ENCODE peak calls at places on chromosomes 12 and 14, in ten cellular contexts. One of them, this sample, is unnamed.

GRCh38 chr14:92473261-92473946 is 40.2 kb upstream of the RIN3 start:
- DNase-seq in activated naive CD4-positive, alpha-beta T cell treated with Interleukin-2 at 50 U/mL for 16 hours: no peak
- DNase-seq in B cell: no peak
- DNase-seq in Kasumi-1: no peak
- DNase-seq in stimulated activated CD4-positive, alpha-beta T cell treated with anti-CD3 and anti-CD28 coated beads, Interleukin-4, amount 100 ng/mL, for 1 hour: no peak
- DNase-seq in body of pancreas: peak
- DNase-seq in A549: peak
- DNase-seq in activated CD8-positive, alpha-beta memory T cell treated with anti-CD3 and anti-CD28 coated beads, Interleukin-2, amount 50 U/mL, for 48 hours: peak
- DNase-seq in substantia nigra: no peak
- DNase-seq in neural progenitor cell: no peak
- DNase-seq in this sample: no peak

GRCh38 chr12:109087250-109087649 is 6.0 kb downstream of the ALKBH2 start:
- DNase-seq in substantia nigra: no peak
- DNase-seq in activated naive CD4-positive, alpha-beta T cell treated with Interleukin-2 at 50 U/mL for 16 hours: no peak
- DNase-seq in activated CD8-positive, alpha-beta memory T cell treated with anti-CD3 and anti-CD28 coated beads, Interleukin-2, amount 50 U/mL, for 48 hours: no peak
- DNase-seq in Kasumi-1: no peak
- DNase-seq in A549: no peak
- DNase-seq in B cell: no peak
- DNase-seq in neural progenitor cell: no peak
- DNase-seq in stimulated activated CD4-positive, alpha-beta T cell treated with anti-CD3 and anti-CD28 coated beads, Interleukin-4, amount 100 ng/mL, for 1 hour: no peak
- DNase-seq in body of pancreas: peak
- DNase-seq in this sample: no peak

GRCh38 chr14:80587096-80587724 is 354.3 kb downstream of the CEP128 start:
- DNase-seq in B cell: no peak
- DNase-seq in activated CD8-positive, alpha-beta memory T cell treated with anti-CD3 and anti-CD28 coated beads, Interleukin-2, amount 50 U/mL, for 48 hours: no peak
- DNase-seq in A549: peak
- DNase-seq in body of pancreas: peak
- DNase-seq in substantia nigra: no peak
- DNase-seq in neural progenitor cell: peak
- DNase-seq in activated naive CD4-positive, alpha-beta T cell treated with Interleukin-2 at 50 U/mL for 16 hours: no peak
- DNase-seq in stimulated activated CD4-positive, alpha-beta T cell treated with anti-CD3 and anti-CD28 coated beads, Interleukin-4, amount 100 ng/mL, for 1 hour: no peak
- DNase-seq in Kasumi-1: peak
- DNase-seq in this sample: peak

GRCh38 chr14:21467620-21468019 is 9.1 kb downstream of the RAB2B start:
- DNase-seq in activated naive CD4-positive, alpha-beta T cell treated with Interleukin-2 at 50 U/mL for 16 hours: no peak
- DNase-seq in stimulated activated CD4-positive, alpha-beta T cell treated with anti-CD3 and anti-CD28 coated beads, Interleukin-4, amount 100 ng/mL, for 1 hour: no peak
- DNase-seq in Kasumi-1: no peak
- DNase-seq in neural progenitor cell: no peak
- DNase-seq in substantia nigra: no peak
- DNase-seq in activated CD8-positive, alpha-beta memory T cell treated with anti-CD3 and anti-CD28 coated beads, Interleukin-2, amount 50 U/mL, for 48 hours: no peak
- DNase-seq in B cell: no peak
- DNase-seq in A549: no peak
- DNase-seq in body of pancreas: no peak
- DNase-seq in this sample: no peak

GRCh38 chr12:104939089-104939488 is 19.0 kb downstream of the SLC41A2 start:
- DNase-seq in neural progenitor cell: no peak
- DNase-seq in A549: no peak
- DNase-seq in B cell: no peak
- DNase-seq in Kasumi-1: no peak
- DNase-seq in activated CD8-positive, alpha-beta memory T cell treated with anti-CD3 and anti-CD28 coated beads, Interleukin-2, amount 50 U/mL, for 48 hours: no peak
- DNase-seq in substantia nigra: no peak
- DNase-seq in activated naive CD4-positive, alpha-beta T cell treated with Interleukin-2 at 50 U/mL for 16 hours: no peak
- DNase-seq in body of pancreas: no peak
- DNase-seq in stimulated activated CD4-positive, alpha-beta T cell treated with anti-CD3 and anti-CD28 coated beads, Interleukin-4, amount 100 ng/mL, for 1 hour: no peak
- DNase-seq in this sample: no peak

GRCh38 chr14:75995372-75996041 is 9.9 kb downstream of the IFT43 start:
- DNase-seq in body of pancreas: peak
- DNase-seq in B cell: no peak
- DNase-seq in activated CD8-positive, alpha-beta memory T cell treated with anti-CD3 and anti-CD28 coated beads, Interleukin-2, amount 50 U/mL, for 48 hours: no peak
- DNase-seq in neural progenitor cell: no peak
- DNase-seq in substantia nigra: no peak
- DNase-seq in A549: no peak
- DNase-seq in Kasumi-1: no peak
- DNase-seq in stimulated activated CD4-positive, alpha-beta T cell treated with anti-CD3 and anti-CD28 coated beads, Interleukin-4, amount 100 ng/mL, for 1 hour: no peak
- DNase-seq in activated naive CD4-positive, alpha-beta T cell treated with Interleukin-2 at 50 U/mL for 16 hours: no peak
- DNase-seq in this sample: no peak

GRCh38 chr12:32397703-32398102 is 1.7 kb upstream of the FGD4 start:
- DNase-seq in activated naive CD4-positive, alpha-beta T cell treated with Interleukin-2 at 50 U/mL for 16 hours: no peak
- DNase-seq in neural progenitor cell: no peak
- DNase-seq in activated CD8-positive, alpha-beta memory T cell treated with anti-CD3 and anti-CD28 coated beads, Interleukin-2, amount 50 U/mL, for 48 hours: no peak
- DNase-seq in stimulated activated CD4-positive, alpha-beta T cell treated with anti-CD3 and anti-CD28 coated beads, Interleukin-4, amount 100 ng/mL, for 1 hour: no peak
- DNase-seq in body of pancreas: no peak
- DNase-seq in Kasumi-1: no peak
- DNase-seq in B cell: no peak
- DNase-seq in A549: no peak
- DNase-seq in substantia nigra: no peak
- DNase-seq in this sample: no peak

GRCh38 chr14:75050852-75051555 is at the start of gene MLH3:
- DNase-seq in stimulated activated CD4-positive, alpha-beta T cell treated with anti-CD3 and anti-CD28 coated beads, Interleukin-4, amount 100 ng/mL, for 1 hour: peak
- DNase-seq in activated CD8-positive, alpha-beta memory T cell treated with anti-CD3 and anti-CD28 coated beads, Interleukin-2, amount 50 U/mL, for 48 hours: peak
- DNase-seq in activated naive CD4-positive, alpha-beta T cell treated with Interleukin-2 at 50 U/mL for 16 hours: peak
- DNase-seq in substantia nigra: peak
- DNase-seq in body of pancreas: peak
- DNase-seq in A549: peak
- DNase-seq in Kasumi-1: peak
- DNase-seq in neural progenitor cell: peak
- DNase-seq in B cell: peak
- DNase-seq in this sample: peak

GRCh38 chr12:116406529-116406928 is 129.0 kb upstream of the MED13L start:
- DNase-seq in neural progenitor cell: no peak
- DNase-seq in substantia nigra: peak
- DNase-seq in activated naive CD4-positive, alpha-beta T cell treated with Interleukin-2 at 50 U/mL for 16 hours: no peak
- DNase-seq in stimulated activated CD4-positive, alpha-beta T cell treated with anti-CD3 and anti-CD28 coated beads, Interleukin-4, amount 100 ng/mL, for 1 hour: no peak
- DNase-seq in A549: peak
- DNase-seq in Kasumi-1: peak
- DNase-seq in B cell: no peak
- DNase-seq in body of pancreas: peak
- DNase-seq in activated CD8-positive, alpha-beta memory T cell treated with anti-CD3 and anti-CD28 coated beads, Interleukin-2, amount 50 U/mL, for 48 hours: no peak
- DNase-seq in this sample: no peak

GRCh38 chr12:96427269-96427729 is 27.1 kb upstream of the CDK17 start:
- DNase-seq in stimulated activated CD4-positive, alpha-beta T cell treated with anti-CD3 and anti-CD28 coated beads, Interleukin-4, amount 100 ng/mL, for 1 hour: no peak
- DNase-seq in A549: peak
- DNase-seq in Kasumi-1: no peak
- DNase-seq in activated CD8-positive, alpha-beta memory T cell treated with anti-CD3 and anti-CD28 coated beads, Interleukin-2, amount 50 U/mL, for 48 hours: peak
- DNase-seq in body of pancreas: peak
- DNase-seq in neural progenitor cell: peak
- DNase-seq in substantia nigra: no peak
- DNase-seq in activated naive CD4-positive, alpha-beta T cell treated with Interleukin-2 at 50 U/mL for 16 hours: no peak
- DNase-seq in B cell: no peak
- DNase-seq in this sample: no peak

GRCh38 chr12:33825986-33826602 is 196.2 kb upstream of the ALG10 start:
- DNase-seq in B cell: no peak
- DNase-seq in neural progenitor cell: no peak
- DNase-seq in body of pancreas: no peak
- DNase-seq in Kasumi-1: no peak
- DNase-seq in substantia nigra: no peak
- DNase-seq in activated naive CD4-positive, alpha-beta T cell treated with Interleukin-2 at 50 U/mL for 16 hours: no peak
- DNase-seq in stimulated activated CD4-positive, alpha-beta T cell treated with anti-CD3 and anti-CD28 coated beads, Interleukin-4, amount 100 ng/mL, for 1 hour: no peak
- DNase-seq in A549: no peak
- DNase-seq in activated CD8-positive, alpha-beta memory T cell treated with anti-CD3 and anti-CD28 coated beads, Interleukin-2, amount 50 U/mL, for 48 hours: no peak
- DNase-seq in this sample: no peak

GRCh38 chr14:68715032-68715924 is 77.6 kb downstream of the ZFP36L1 start:
- DNase-seq in activated naive CD4-positive, alpha-beta T cell treated with Interleukin-2 at 50 U/mL for 16 hours: peak
- DNase-seq in A549: peak
- DNase-seq in body of pancreas: no peak
- DNase-seq in B cell: no peak
- DNase-seq in Kasumi-1: no peak
- DNase-seq in neural progenitor cell: no peak
- DNase-seq in substantia nigra: no peak
- DNase-seq in stimulated activated CD4-positive, alpha-beta T cell treated with anti-CD3 and anti-CD28 coated beads, Interleukin-4, amount 100 ng/mL, for 1 hour: no peak
- DNase-seq in activated CD8-positive, alpha-beta memory T cell treated with anti-CD3 and anti-CD28 coated beads, Interleukin-2, amount 50 U/mL, for 48 hours: no peak
- DNase-seq in this sample: no peak

GRCh38 chr12:12505544-12506501 is 56.8 kb downstream of the DUSP16 start:
- DNase-seq in neural progenitor cell: no peak
- DNase-seq in activated naive CD4-positive, alpha-beta T cell treated with Interleukin-2 at 50 U/mL for 16 hours: no peak
- DNase-seq in B cell: no peak
- DNase-seq in substantia nigra: no peak
- DNase-seq in stimulated activated CD4-positive, alpha-beta T cell treated with anti-CD3 and anti-CD28 coated beads, Interleukin-4, amount 100 ng/mL, for 1 hour: no peak
- DNase-seq in activated CD8-positive, alpha-beta memory T cell treated with anti-CD3 and anti-CD28 coated beads, Interleukin-2, amount 50 U/mL, for 48 hours: no peak
- DNase-seq in A549: no peak
- DNase-seq in body of pancreas: no peak
- DNase-seq in Kasumi-1: no peak
- DNase-seq in this sample: peak

GRCh38 chr14:63747836-63748235 is 20.0 kb upstream of the SGPP1 start:
- DNase-seq in neural progenitor cell: no peak
- DNase-seq in activated naive CD4-positive, alpha-beta T cell treated with Interleukin-2 at 50 U/mL for 16 hours: no peak
- DNase-seq in Kasumi-1: no peak
- DNase-seq in stimulated activated CD4-positive, alpha-beta T cell treated with anti-CD3 and anti-CD28 coated beads, Interleukin-4, amount 100 ng/mL, for 1 hour: no peak
- DNase-seq in B cell: peak
- DNase-seq in body of pancreas: no peak
- DNase-seq in substantia nigra: no peak
- DNase-seq in A549: no peak
- DNase-seq in activated CD8-positive, alpha-beta memory T cell treated with anti-CD3 and anti-CD28 coated beads, Interleukin-2, amount 50 U/mL, for 48 hours: no peak
- DNase-seq in this sample: no peak

GRCh38 chr12:22234561-22234960 is 99.9 kb downstream of the ST8SIA1 start:
- DNase-seq in A549: no peak
- DNase-seq in Kasumi-1: no peak
- DNase-seq in B cell: no peak
- DNase-seq in body of pancreas: no peak
- DNase-seq in activated naive CD4-positive, alpha-beta T cell treated with Interleukin-2 at 50 U/mL for 16 hours: no peak
- DNase-seq in activated CD8-positive, alpha-beta memory T cell treated with anti-CD3 and anti-CD28 coated beads, Interleukin-2, amount 50 U/mL, for 48 hours: no peak
- DNase-seq in neural progenitor cell: no peak
- DNase-seq in substantia nigra: no peak
- DNase-seq in stimulated activated CD4-positive, alpha-beta T cell treated with anti-CD3 and anti-CD28 coated beads, Interleukin-4, amount 100 ng/mL, for 1 hour: no peak
- DNase-seq in this sample: no peak

GRCh38 chr12:113061061-113061694 is 4.6 kb downstream of the DTX1 start:
- DNase-seq in A549: no peak
- DNase-seq in activated naive CD4-positive, alpha-beta T cell treated with Interleukin-2 at 50 U/mL for 16 hours: no peak
- DNase-seq in activated CD8-positive, alpha-beta memory T cell treated with anti-CD3 and anti-CD28 coated beads, Interleukin-2, amount 50 U/mL, for 48 hours: no peak
- DNase-seq in substantia nigra: no peak
- DNase-seq in body of pancreas: no peak
- DNase-seq in stimulated activated CD4-positive, alpha-beta T cell treated with anti-CD3 and anti-CD28 coated beads, Interleukin-4, amount 100 ng/mL, for 1 hour: no peak
- DNase-seq in Kasumi-1: no peak
- DNase-seq in B cell: no peak
- DNase-seq in neural progenitor cell: no peak
- DNase-seq in this sample: no peak

GRCh38 chr14:105207460-105207901 is 26.4 kb upstream of the NUDT14 start:
- DNase-seq in body of pancreas: no peak
- DNase-seq in substantia nigra: no peak
- DNase-seq in stimulated activated CD4-positive, alpha-beta T cell treated with anti-CD3 and anti-CD28 coated beads, Interleukin-4, amount 100 ng/mL, for 1 hour: no peak
- DNase-seq in activated CD8-positive, alpha-beta memory T cell treated with anti-CD3 and anti-CD28 coated beads, Interleukin-2, amount 50 U/mL, for 48 hours: no peak
- DNase-seq in Kasumi-1: no peak
- DNase-seq in A549: peak
- DNase-seq in neural progenitor cell: peak
- DNase-seq in activated naive CD4-positive, alpha-beta T cell treated with Interleukin-2 at 50 U/mL for 16 hours: no peak
- DNase-seq in B cell: no peak
- DNase-seq in this sample: no peak

GRCh38 chr12:124309744-124310143 is 14.9 kb downstream of the RFLNA start:
- DNase-seq in substantia nigra: no peak
- DNase-seq in stimulated activated CD4-positive, alpha-beta T cell treated with anti-CD3 and anti-CD28 coated beads, Interleukin-4, amount 100 ng/mL, for 1 hour: no peak
- DNase-seq in B cell: no peak
- DNase-seq in activated CD8-positive, alpha-beta memory T cell treated with anti-CD3 and anti-CD28 coated beads, Interleukin-2, amount 50 U/mL, for 48 hours: no peak
- DNase-seq in activated naive CD4-positive, alpha-beta T cell treated with Interleukin-2 at 50 U/mL for 16 hours: no peak
- DNase-seq in A549: no peak
- DNase-seq in body of pancreas: no peak
- DNase-seq in Kasumi-1: no peak
- DNase-seq in neural progenitor cell: no peak
- DNase-seq in this sample: no peak

GRCh38 chr12:3672113-3672509 is 80.8 kb downstream of the CRACR2A start:
- DNase-seq in substantia nigra: no peak
- DNase-seq in A549: no peak
- DNase-seq in activated CD8-positive, alpha-beta memory T cell treated with anti-CD3 and anti-CD28 coated beads, Interleukin-2, amount 50 U/mL, for 48 hours: no peak
- DNase-seq in Kasumi-1: no peak
- DNase-seq in B cell: no peak
- DNase-seq in activated naive CD4-positive, alpha-beta T cell treated with Interleukin-2 at 50 U/mL for 16 hours: no peak
- DNase-seq in neural progenitor cell: no peak
- DNase-seq in body of pancreas: no peak
- DNase-seq in stimulated activated CD4-positive, alpha-beta T cell treated with anti-CD3 and anti-CD28 coated beads, Interleukin-4, amount 100 ng/mL, for 1 hour: no peak
- DNase-seq in this sample: no peak

This sample was measured in GM19239.